ENCODE peak calls at places on chromosomes 13 and 19, in ten cellular contexts. J is esophagus squamous epithelium; R is right atrium auricular region; V is neuronal stem cell; X is stomach; A is hepatocyte; T is endothelial cell of umbilical vein; Z is tibial artery; O is CD4-positive, CD25-positive, alpha-beta regulatory T cell; U is right cardiac atrium. E is an unnamed sample. For H3K4me1 and H3K9me3, the result is how much of the 10 kb centered on the place peaks cover.

GRCh38 chr19:50496189-50497029 is 14.6 kb downstream of the JOSD2 start:
- DNase-seq in J (no peak), R (no peak), V (no peak), X (no peak), A (no peak), T (no peak), Z (no peak), O (no peak), U (peak), E (peak)

GRCh38 chr13:100859861-100860260 is 185.3 kb upstream of the TMTC4 start:
- DNase-seq in J (no peak), R (no peak), V (no peak), X (no peak), A (no peak), T (no peak), Z (no peak), O (no peak), U (no peak), E (no peak)

GRCh38 chr19:50844296-50844935 is 10.3 kb upstream of the KLK3 start:
- DNase-seq in J (no peak), R (no peak), V (no peak), X (no peak), A (no peak), T (no peak), Z (no peak), O (no peak), U (no peak), E (no peak)

GRCh38 chr19:28905996-28906395 is 307.0 kb downstream of the UQCRFS1 start:
- DNase-seq in J (no peak), R (no peak), V (no peak), X (no peak), A (no peak), T (no peak), Z (no peak), O (no peak), U (no peak), E (no peak)

GRCh38 chr19:30543243-30543945 is 171.2 kb downstream of the ZNF536 start:
- DNase-seq in J (no peak), R (no peak), V (no peak), X (no peak), A (no peak), T (no peak), Z (no peak), O (no peak), U (no peak), E (no peak)

GRCh38 chr13:101450749-101451130 is 1.7 kb upstream of the ITGBL1 start:
- DNase-seq in J (no peak), R (no peak), V (no peak), X (no peak), A (no peak), T (no peak), Z (no peak), O (no peak), U (no peak), E (no peak)

GRCh38 chr19:44912854-44913253 is 1.6 kb upstream of the APOC1 start:
- DNase-seq in J (no peak), R (no peak), V (no peak), X (no peak), A (no peak), T (no peak), Z (peak), O (no peak), U (peak), E (no peak)

GRCh38 chr13:97914537-97914936 is 38.9 kb upstream of the IPO5 start:
- DNase-seq in J (no peak), R (no peak), V (no peak), X (no peak), A (no peak), T (no peak), Z (no peak), O (no peak), U (no peak), E (no peak)

GRCh38 chr19:30551271-30551670 is 179.1 kb downstream of the ZNF536 start:
- DNase-seq in J (no peak), R (no peak), V (no peak), X (no peak), A (no peak), T (no peak), Z (no peak), O (no peak), U (no peak), E (no peak)

GRCh38 chr13:100673831-100674362 is 698 bp downstream of the TMTC4 start:
- DNase-seq in J (no peak), R (peak), V (peak), X (peak), A (peak), T (peak), Z (no peak), O (peak), U (peak), E (peak)

GRCh38 chr13:50527612-50528509 is 315.6 kb downstream of the DLEU7 start:
- DNase-seq in J (no peak), R (no peak), V (no peak), X (no peak), A (no peak), T (no peak), Z (no peak), O (no peak), U (peak), E (no peak)

GRCh38 chr13:91722267-91722884 is 324.0 kb downstream of the GPC5 start:
- DNase-seq in J (no peak), R (no peak), V (no peak), X (no peak), A (peak), T (peak), Z (no peak), O (peak), U (no peak), E (no peak)

GRCh38 chr13:26024558-26024957 is 27.3 kb downstream of the SHISA2 start:
- DNase-seq in J (no peak), R (no peak), V (no peak), X (peak), A (no peak), T (peak), Z (no peak), O (no peak), U (peak), E (no peak)

GRCh38 chr13:73708393-73708985 is 425.7 kb downstream of the KLF12 start:
- DNase-seq in J (no peak), R (no peak), V (peak), X (peak), A (peak), T (peak), Z (peak), O (peak), U (no peak), E (no peak)

GRCh38 chr19:38247734-38248268 is 8.4 kb downstream of the PPP1R14A start:
- DNase-seq in J (no peak), R (no peak), V (no peak), X (no peak), A (no peak), T (no peak), Z (no peak), O (no peak), U (no peak), E (no peak)

GRCh38 chr13:24923305-24923640 is 159.3 kb downstream of the RNF17 start:
- DNase-seq in J (no peak), R (no peak), V (no peak), X (no peak), A (peak), T (no peak), Z (no peak), O (no peak), U (no peak), E (no peak)

GRCh38 chr19:27735314-27735713 is 1477.6 kb downstream of the UQCRFS1 start:
- DNase-seq in J (no peak), R (peak), V (no peak), X (no peak), A (no peak), T (no peak), Z (no peak), O (no peak), U (no peak), E (no peak)

GRCh38 chr13:111152836-111153235 is 37.7 kb downstream of the ARHGEF7 start:
- DNase-seq in J (no peak), R (no peak), V (peak), X (no peak), A (peak), T (no peak), Z (no peak), O (no peak), U (peak), E (no peak)

GRCh38 chr13:21986602-21987001 is 315.7 kb downstream of the FGF9 start:
- DNase-seq in J (no peak), R (peak), V (no peak), X (peak), A (peak), T (no peak), Z (peak), O (no peak), U (peak), E (peak)

GRCh38 chr19:42095142-42095813 is 19.3 kb downstream of the ZNF574 start:
- DNase-seq in J (no peak), R (no peak), V (no peak), X (no peak), A (no peak), T (no peak), Z (no peak), O (no peak), U (no peak), E (no peak)

GRCh38 chr13:36028359-36028758 is 102.8 kb downstream of the DCLK1 start:
- DNase-seq in J (no peak), R (no peak), V (no peak), X (no peak), A (no peak), T (no peak), Z (no peak), O (no peak), U (no peak), E (no peak)

GRCh38 chr13:47306991-47307390 is 410.1 kb upstream of the HTR2A start:
- DNase-seq in J (no peak), R (no peak), V (no peak), X (no peak), A (peak), T (no peak), Z (no peak), O (no peak), U (no peak), E (no peak)

GRCh38 chr19:43469160-43469480 is 3.7 kb upstream of the LYPD3 start:
- DNase-seq in J (no peak), R (no peak), V (no peak), X (no peak), A (no peak), T (no peak), Z (no peak), O (peak), U (no peak), E (no peak)

GRCh38 chr19:19531951-19532805 is 3.5 kb downstream of the YJEFN3 start:
- DNase-seq in J (no peak), R (peak), V (peak), X (peak), A (peak), T (peak), Z (peak), O (peak), U (peak), E (peak)

GRCh38 chr13:78993792-78994191 is 334.8 kb upstream of the OBI1 start:
- DNase-seq in J (no peak), R (no peak), V (no peak), X (no peak), A (no peak), T (no peak), Z (no peak), O (no peak), U (no peak), E (no peak)

GRCh38 chr13:106432636-106433035 is 102.8 kb downstream of the EFNB2 start:
- DNase-seq in J (no peak), R (no peak), V (no peak), X (no peak), A (no peak), T (no peak), Z (no peak), O (no peak), U (no peak), E (no peak)

GRCh38 chr19:14440049-14440448 is 6.9 kb downstream of the PKN1 start:
- DNase-seq in J (peak), R (peak), V (no peak), X (peak), A (no peak), T (peak), Z (peak), O (peak), U (peak), E (peak)

GRCh38 chr13:62375653-62376052 is 960.0 kb upstream of the PCDH20 start:
- DNase-seq in J (no peak), R (no peak), V (no peak), X (no peak), A (no peak), T (no peak), Z (no peak), O (no peak), U (no peak), E (no peak)

GRCh38 chr19:28920269-28921066 is 292.5 kb downstream of the UQCRFS1 start:
- DNase-seq in J (no peak), R (no peak), V (peak), X (no peak), A (no peak), T (no peak), Z (no peak), O (no peak), U (no peak), E (no peak)

GRCh38 chr19:48010932-48011758 is 16.7 kb downstream of the ELSPBP1 start:
- DNase-seq in J (no peak), R (no peak), V (no peak), X (no peak), A (no peak), T (no peak), Z (no peak), O (no peak), U (no peak), E (no peak)

GRCh38 chr13:98798849-98799645 is 46.6 kb upstream of the SLC15A1 start:
- DNase-seq in J (no peak), R (no peak), V (no peak), X (no peak), A (no peak), T (no peak), Z (no peak), O (no peak), U (peak), E (no peak)

GRCh38 chr13:110272227-110272626 is 34.7 kb downstream of the COL4A1 start:
- DNase-seq in J (no peak), R (peak), V (no peak), X (no peak), A (no peak), T (no peak), Z (no peak), O (no peak), U (no peak), E (no peak)

GRCh38 chr19:18800079-18800478 is 9.0 kb upstream of the COMP start:
- DNase-seq in J (no peak), R (no peak), V (no peak), X (no peak), A (no peak), T (no peak), Z (no peak), O (no peak), U (no peak), E (no peak)

GRCh38 chr13:113635048-113635420 is 23.0 kb downstream of the ATP4B start:
- DNase-seq in J (no peak), R (no peak), V (no peak), X (no peak), A (no peak), T (no peak), Z (no peak), O (no peak), U (peak), E (peak)
- H3K4me1 ChIP-seq in J (under half), R (under half), V (under half), X (under half), A (under half), T (under half), Z (under half), O (under half), U (under half), E (under half)

GRCh38 chr19:9146882-9147281 is 6.7 kb downstream of the ZNF317 start:
- DNase-seq in J (no peak), R (no peak), V (no peak), X (no peak), A (no peak), T (no peak), Z (no peak), O (no peak), U (no peak), E (no peak)

GRCh38 chr19:9149976-9150375 is 9.8 kb downstream of the ZNF317 start:
- DNase-seq in J (no peak), R (no peak), V (no peak), X (no peak), A (no peak), T (no peak), Z (no peak), O (no peak), U (no peak), E (no peak)

GRCh38 chr19:9151367-9151766 is 11.2 kb downstream of the ZNF317 start:
- DNase-seq in J (no peak), R (peak), V (no peak), X (no peak), A (no peak), T (no peak), Z (no peak), O (no peak), U (no peak), E (no peak)

GRCh38 chr19:9148687-9149086 is 8.5 kb downstream of the ZNF317 start:
- DNase-seq in J (no peak), R (no peak), V (no peak), X (no peak), A (no peak), T (no peak), Z (no peak), O (no peak), U (no peak), E (no peak)

DNA sequence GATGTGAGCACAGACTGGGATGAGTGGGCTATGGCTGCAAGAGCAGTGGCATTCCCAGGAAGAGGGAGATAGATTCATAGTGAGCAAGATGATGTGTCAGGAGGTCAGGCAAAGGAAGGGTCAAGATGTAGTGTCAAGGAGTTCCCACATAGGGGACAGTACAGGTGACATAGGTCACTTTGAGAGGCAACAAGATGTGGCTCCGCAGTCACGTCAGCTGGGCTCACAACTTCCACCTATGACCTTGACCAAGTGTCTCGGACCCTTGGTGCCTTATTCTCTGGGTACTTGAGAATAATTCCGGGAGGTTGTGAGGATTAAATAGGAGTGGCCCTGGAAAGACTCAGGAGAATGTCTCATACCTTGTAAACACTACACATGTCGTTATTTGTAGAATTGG is 10.5 kb downstream of the ZNF317 start:
- DNase-seq in J (no peak), R (peak), V (no peak), X (no peak), A (no peak), T (no peak), Z (no peak), O (no peak), U (no peak), E (no peak)
- H3K9me3 ChIP-seq in J (half or more), R (under half), V (under half), X (under half), A (under half), T (under half), Z (under half), O (half or more), U (under half), E (under half)

GRCh38 chr19:1089126-1089771 is 5.9 kb downstream of the POLR2E start:
- DNase-seq in J (no peak), R (no peak), V (no peak), X (no peak), A (no peak), T (no peak), Z (no peak), O (no peak), U (peak), E (no peak)
- H3K27ac ChIP-seq in J (no peak), R (no peak), V (no peak), X (no peak), A (no peak), T (no peak), Z (no peak), O (peak), U (no peak), E (no peak)

GRCh38 chr19:10776900-10777650 is 58.9 kb downstream of the TMED1 start:
- DNase-seq in J (no peak), R (no peak), V (no peak), X (no peak), A (no peak), T (no peak), Z (no peak), O (peak), U (no peak), E (no peak)

GRCh38 chr19:10774893-10775292 is 57.0 kb downstream of the DNM2 start:
- DNase-seq in J (no peak), R (no peak), V (no peak), X (no peak), A (no peak), T (no peak), Z (no peak), O (no peak), U (no peak), E (no peak)

GRCh38 chr19:10784257-10784656 is 51.8 kb downstream of the TMED1 start:
- DNase-seq in J (no peak), R (no peak), V (no peak), X (no peak), A (no peak), T (no peak), Z (peak), O (no peak), U (no peak), E (peak)

GRCh38 chr19:10782795-10783194 is 53.2 kb downstream of the TMED1 start:
- DNase-seq in J (no peak), R (no peak), V (no peak), X (no peak), A (no peak), T (no peak), Z (peak), O (no peak), U (peak), E (peak)

DNA sequence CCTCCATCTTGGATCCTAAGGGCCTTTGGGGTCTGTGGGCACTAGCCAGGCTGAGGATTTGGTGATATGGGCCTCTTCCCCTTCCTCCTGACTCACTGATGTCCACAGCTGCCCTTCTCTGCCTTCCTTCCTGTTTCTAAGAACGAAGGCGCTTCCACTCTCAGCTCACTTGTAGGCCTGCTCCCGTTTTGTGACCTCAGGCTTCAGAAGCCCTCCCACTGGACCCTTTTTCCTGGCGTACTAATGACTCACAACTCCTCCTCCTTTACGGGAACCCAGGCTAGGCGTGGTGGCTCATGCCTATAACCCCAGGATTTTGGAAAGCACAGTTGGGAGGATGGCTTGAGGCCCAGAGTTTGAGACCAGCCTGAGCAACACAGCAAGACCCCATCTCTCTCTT is 55.6 kb downstream of the TMED1 start:
- DNase-seq in J (peak), R (peak), V (no peak), X (no peak), A (no peak), T (peak), Z (peak), O (no peak), U (peak), E (no peak)
- H3K4me1 ChIP-seq in J (under half), R (under half), V (under half), X (under half), A (under half), T (under half), Z (under half), O (under half), U (under half), E (half or more)

DNA sequence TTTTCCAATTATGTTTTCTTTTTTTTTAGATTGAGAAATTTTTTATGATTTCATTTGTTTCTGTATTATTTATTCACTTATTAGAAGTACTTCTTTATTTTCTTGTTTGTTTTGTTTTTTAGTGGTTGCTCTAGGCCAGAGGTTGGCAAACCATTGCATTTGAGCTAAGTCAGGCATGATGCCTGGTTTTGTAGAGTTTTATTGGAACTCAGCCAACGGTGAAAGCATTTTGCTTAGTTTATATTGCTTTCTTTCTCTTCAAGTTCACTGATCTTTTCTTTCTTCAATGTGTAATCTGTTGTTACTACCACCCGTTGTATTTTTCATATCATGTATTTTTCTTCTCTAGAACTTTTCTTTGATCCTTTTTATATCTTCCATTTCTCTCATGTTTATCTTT is 19.7 kb downstream of the ZNF567 start:
- DNase-seq in J (no peak), R (no peak), V (no peak), X (no peak), A (no peak), T (no peak), Z (no peak), O (no peak), U (no peak), E (no peak)
- H3K9me3 ChIP-seq in J (half or more), R (under half), V (under half), X (half or more), A (half or more), T (under half), Z (half or more), O (half or more), U (under half), E (half or more)

E was measured in left ventricle myocardium inferior.